ENCODE peak calls at places on chromosome 13, in nine cellular contexts. R is anterior cingulate cortex, S is GM04504, B is NCI-H1417, J is pulmonary artery endothelial cell, W is SK-N-DZ, L is NCI-H774, O is heart left ventricle, M is iris pigment epithelial cell. P is an unnamed sample.

GRCh38 chr13:46124531-46124966 is 19.7 kb upstream of the CPB2 start:
- DNase-seq in R (no peak), S (no peak), B (no peak), J (no peak), W (no peak), L (no peak), O (no peak), M (no peak), P (no peak)

GRCh38 chr13:111202745-111203144 is 87.6 kb downstream of the ARHGEF7 start:
- DNase-seq in R (peak; percentile 37), S (no peak), B (peak; percentile 43), J (peak; percentile 99), W (no peak), L (peak; percentile 34), O (peak; percentile 45), M (peak; percentile 92), P (no peak)

GRCh38 chr13:27463500-27463899 is 13.1 kb upstream of the MTIF3 start:
- DNase-seq in R (no peak), S (no peak), B (no peak), J (no peak), W (no peak), L (no peak), O (no peak), M (no peak), P (no peak)

GRCh38 chr13:33561627-33562026 is 256.3 kb upstream of the RFC3 start:
- DNase-seq in R (no peak), S (no peak), B (peak; percentile 27), J (no peak), W (no peak), L (no peak), O (no peak), M (no peak), P (no peak)

GRCh38 chr13:94656766-94657165 is 55.1 kb downstream of the GPR180 start:
- DNase-seq in R (no peak), S (peak; percentile 92), B (no peak), J (no peak), W (no peak), L (no peak), O (no peak), M (peak; percentile 97), P (no peak)

GRCh38 chr13:35789335-35790166 is 313.1 kb upstream of the MAB21L1 start:
- DNase-seq in R (no peak), S (no peak), B (peak; percentile 59), J (no peak), W (peak; percentile 96), L (no peak), O (no peak), M (peak; percentile 67), P (peak; percentile 19)

GRCh38 chr13:78589206-78589605 is 14.1 kb downstream of the POU4F1 start:
- DNase-seq in R (no peak), S (no peak), B (no peak), J (no peak), W (no peak), L (no peak), O (no peak), M (no peak), P (no peak)

GRCh38 chr13:101942535-101943157 is 459.2 kb downstream of the FGF14 start:
- DNase-seq in R (no peak), S (no peak), B (peak; percentile 69), J (no peak), W (peak; percentile 33), L (no peak), O (no peak), M (no peak), P (peak; percentile 38)

GRCh38 chr13:43785681-43786471 is 896 bp downstream of the ENOX1 start:
- DNase-seq in R (peak; percentile 85), S (peak; percentile 53), B (peak; percentile 84), J (no peak), W (peak; percentile 91), L (peak; percentile 5), O (peak; percentile 92), M (peak; percentile 85), P (no peak)

P was measured in NCI-H1105.